ENCODE peak calls at places on chromosome 19, in seven cellular contexts. B, G, K, Y, O, J and V are unnamed samples.

GRCh38 chr19:2087621-2088100 is 8.5 kb downstream of the MOB3A start:
- DNase-seq in K (no peak), O (no peak), B (no peak), Y (no peak), G (no peak), J (no peak), V (no peak)

GRCh38 chr19:13938361-13939027 is at the start of gene PODNL1:
- DNase-seq in G (no peak), Y (no peak), B (no peak), K (peak; percentile 64), O (peak; percentile 53), J (no peak), V (no peak)

GRCh38 chr19:49543032-49543431 is 15.2 kb downstream of the RCN3 start:
- DNase-seq in K (no peak), O (no peak), G (no peak), J (no peak), B (no peak), Y (no peak), V (no peak)

GRCh38 chr19:56272448-56272847 is at the start of gene EDDM13:
- DNase-seq in O (no peak), Y (no peak), K (no peak), J (no peak), G (no peak), B (no peak), V (no peak)

GRCh38 chr19:45640849-45641273 is 1.7 kb upstream of the EML2 start:
- DNase-seq in O (no peak), G (no peak), Y (peak; percentile 50), J (peak; percentile 46), K (no peak), B (no peak), V (peak; percentile 24)

GRCh38 chr19:42117076-42117475 is 15.2 kb downstream of the POU2F2 start:
- DNase-seq in G (no peak), B (no peak), Y (no peak), K (no peak), O (no peak), J (no peak), V (no peak)

GRCh38 chr19:6012416-6013170 is 34.7 kb upstream of the RANBP3 start:
- DNase-seq in J (no peak), G (no peak), Y (no peak), O (no peak), K (no peak), B (no peak), V (no peak)

GRCh38 chr19:17303940-17304267 is 679 bp upstream of the ABHD8 start:
- DNase-seq in B (no peak), J (no peak), G (no peak), K (no peak), O (no peak), Y (no peak), V (no peak)

GRCh38 chr19:3769494-3769893 is 2.5 kb downstream of the RAX2 start:
- DNase-seq in K (no peak), G (no peak), J (no peak), B (no peak), Y (no peak), O (no peak), V (no peak)

GRCh38 chr19:55391702-55392615 is 6.2 kb downstream of the RPL28 start:
- DNase-seq in Y (no peak), K (no peak), B (no peak), O (peak; percentile 77), J (no peak), G (no peak), V (no peak)

GRCh38 chr19:3224346-3225325 is at the start of gene CELF5:
- DNase-seq in Y (peak; percentile 61), J (peak; percentile 81), G (peak; percentile 51), B (peak; percentile 44), K (peak; percentile 11), O (no peak), V (peak; percentile 45)

GRCh38 chr19:58498316-58499020 is 13.3 kb downstream of the SLC27A5 start:
- DNase-seq in K (no peak), Y (no peak), B (no peak), O (no peak), J (no peak), G (no peak), V (no peak)

GRCh38 chr19:4086336-4086953 is 19.7 kb upstream of the ZBTB7A start:
- DNase-seq in B (no peak), G (no peak), J (no peak), Y (peak; percentile 42), K (no peak), O (no peak), V (no peak)

GRCh38 chr19:41595258-41595889 is 19.4 kb downstream of the CEACAM21 start:
- DNase-seq in O (peak; percentile 74), J (peak; percentile 49), G (peak; percentile 41), B (peak; percentile 62), K (peak; percentile 87), Y (peak; percentile 53), V (peak; percentile 61)

GRCh38 chr19:11422163-11423068 is 3.3 kb upstream of the RGL3 start:
- DNase-seq in O (no peak), J (peak; percentile 34), B (peak; percentile 96), K (peak; percentile 61), Y (peak; percentile 91), G (peak; percentile 82), V (peak; percentile 78)

GRCh38 chr19:53158119-53158656 is 665 bp downstream of the ZNF347 start:
- DNase-seq in B (peak; percentile 70), K (peak; percentile 23), O (peak; percentile 15), J (peak; percentile 56), G (peak; percentile 46), Y (peak; percentile 29), V (peak; percentile 31)

GRCh38 chr19:18834644-18834984 is 2.9 kb downstream of the UPF1 start:
- DNase-seq in B (no peak), O (no peak), K (no peak), G (no peak), Y (no peak), J (no peak), V (no peak)

GRCh38 chr19:18460313-18460712 is 22.4 kb upstream of the ISYNA1 start:
- DNase-seq in G (peak; percentile 64), O (peak; percentile 86), J (no peak), K (peak; percentile 78), B (no peak), Y (peak; percentile 63), V (peak; percentile 69)

GRCh38 chr19:38666662-38667448 is 19.4 kb downstream of the ACTN4 start:
- DNase-seq in J (peak; percentile 30), B (peak; percentile 96), K (peak; percentile 85), G (peak; percentile 66), Y (no peak), O (peak; percentile 81), V (peak; percentile 87)
- H3K4me3 ChIP-seq in J (no peak overlapping the region), B (no peak overlapping the region), K (no peak overlapping the region), G (no peak overlapping the region), Y (no peak overlapping the region), O (no peak overlapping the region), V (no peak overlapping the region)

GRCh38 chr19:38228491-38229439 is 4.7 kb upstream of the DPF1 start:
- DNase-seq in B (peak; percentile 63), Y (no peak), G (no peak), K (no peak), J (peak; percentile 71), O (no peak), V (no peak)

GRCh38 chr19:38227272-38228004 is 3.4 kb upstream of the DPF1 start:
- DNase-seq in G (no peak), Y (no peak), B (no peak), J (no peak), K (no peak), O (no peak), V (no peak)

GRCh38 chr19:38231918-38232317 is 7.9 kb upstream of the DPF1 start:
- DNase-seq in Y (no peak), B (no peak), K (no peak), G (no peak), J (no peak), O (no peak), V (no peak)

GRCh38 chr19:38228005-38228377 is 4.0 kb upstream of the DPF1 start:
- DNase-seq in B (no peak), J (no peak), G (no peak), O (no peak), Y (no peak), K (no peak), V (no peak)

DNA sequence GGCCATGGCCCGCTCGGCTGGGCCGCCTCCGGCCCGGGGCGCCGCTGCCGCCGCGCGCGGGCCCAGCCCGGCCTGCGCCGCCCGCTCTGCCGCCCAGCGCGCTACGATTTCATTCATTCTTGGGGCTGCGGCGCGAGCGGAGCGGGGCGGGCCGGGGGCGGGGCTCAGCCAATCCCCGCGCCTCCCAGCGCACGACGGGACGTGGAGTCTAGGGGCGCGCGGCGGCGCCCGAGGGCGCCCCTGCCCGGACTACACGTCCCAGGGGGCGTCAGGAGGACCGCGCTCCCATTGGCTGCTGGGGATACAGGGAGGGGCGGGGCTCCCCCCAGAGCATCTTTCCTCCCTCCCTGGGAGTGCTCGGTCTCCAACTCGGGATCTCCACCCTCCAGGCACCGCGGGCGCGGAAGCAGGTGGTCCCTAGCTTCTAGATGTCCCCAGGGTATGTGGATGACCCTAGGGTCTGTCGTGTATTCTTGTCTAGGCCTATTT is 5.6 kb upstream of the DPF1 start:
- DNase-seq in O (peak; percentile 91), K (peak; percentile 81), J (peak; percentile 95), G (peak; percentile 71), B (peak; percentile 51), Y (peak; percentile 47), V (no peak)
- H3K4me3 ChIP-seq in O (no peak overlapping the region), K (no peak overlapping the region), J (peak overlapping the region; percentile 56), G (no peak overlapping the region), B (no peak overlapping the region), Y (no peak overlapping the region), V (no peak overlapping the region)

GRCh38 chr19:36103040-36103626 is 7.8 kb upstream of the OVOL3 start:
- DNase-seq in Y (no peak), J (no peak), B (no peak), K (no peak), G (no peak), O (no peak), V (no peak)

GRCh38 chr19:36106991-36107390 is 4.0 kb upstream of the OVOL3 start:
- DNase-seq in K (no peak), B (no peak), J (no peak), G (no peak), Y (no peak), O (no peak), V (no peak)

GRCh38 chr19:36106441-36106840 is 4.5 kb upstream of the OVOL3 start:
- DNase-seq in B (no peak), G (no peak), J (no peak), K (no peak), O (no peak), Y (no peak), V (no peak)

GRCh38 chr19:36101550-36102327 is 9.2 kb upstream of the OVOL3 start:
- DNase-seq in K (no peak), Y (no peak), G (no peak), O (no peak), B (no peak), J (no peak), V (no peak)

GRCh38 chr19:36103842-36104552 is 6.9 kb upstream of the OVOL3 start:
- DNase-seq in B (no peak), J (no peak), Y (no peak), G (no peak), O (peak; percentile 30), K (no peak), V (no peak)
- H3K4me3 ChIP-seq in B (no peak overlapping the region), J (no peak overlapping the region), Y (no peak overlapping the region), G (no peak overlapping the region), O (no peak overlapping the region), K (no peak overlapping the region), V (no peak overlapping the region)

DNA sequence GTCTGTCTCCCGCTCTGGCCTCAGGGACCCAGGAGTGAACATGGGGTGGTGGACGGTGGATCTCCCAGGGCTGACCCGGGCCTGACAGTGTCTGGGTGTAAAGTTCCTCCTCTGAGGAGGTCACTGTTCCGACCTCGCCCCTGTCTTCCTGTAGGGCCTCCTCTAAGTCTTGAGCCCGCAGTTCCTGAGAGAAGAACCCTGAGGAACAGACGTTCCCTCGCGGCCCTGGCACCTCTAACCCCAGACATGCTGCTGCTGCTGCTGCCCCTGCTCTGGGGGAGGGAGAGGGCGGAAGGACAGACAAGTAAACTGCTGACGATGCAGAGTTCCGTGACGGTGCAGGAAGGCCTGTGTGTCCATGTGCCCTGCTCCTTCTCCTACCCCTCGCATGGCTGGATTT is at the start of gene SIGLEC9:
- DNase-seq in B (no peak), J (no peak), G (peak; percentile 45), O (no peak), Y (no peak), K (no peak), V (no peak)
- H3K4me3 ChIP-seq in B (no peak within 1 kb of the TSS), J (no peak within 1 kb of the TSS), G (peak within 1 kb of the TSS; percentile 16), O (no peak within 1 kb of the TSS), Y (peak within 1 kb of the TSS; percentile 7), K (no peak within 1 kb of the TSS), V (no peak within 1 kb of the TSS)